ENCODE peak calls at places on chromosomes 4 and X, in eight cellular contexts. T is hepatocyte, U is AG09309, O is progenitor cell of endocrine pancreas, K is GM12865, J is ovary, V is astrocyte of the spinal cord, X is stomach. F is an unnamed sample.

GRCh38 chr4:153418114-153418513 is 48.0 kb upstream of the TMEM131L start:
- DNase-seq in T (no peak), U (no peak), O (no peak), K (no peak), J (no peak), V (no peak), X (no peak), F (no peak)

GRCh38 chr4:1720163-1720983 is 750 bp downstream of the TMEM129 start:
- DNase-seq in T (peak), U (no peak), O (peak), K (peak), J (peak), V (peak), X (peak), F (peak)

GRCh38 chr4:120709986-120710385 is 212.5 kb downstream of the PRDM5 start:
- DNase-seq in T (no peak), U (peak), O (no peak), K (no peak), J (no peak), V (peak), X (no peak), F (no peak)

GRCh38 chr4:176794151-176794550 is 1.4 kb upstream of the VEGFC start:
- DNase-seq in T (no peak), U (peak), O (no peak), K (no peak), J (no peak), V (peak), X (no peak), F (no peak)

GRCh38 chrX:55524487-55524886 is 34.8 kb upstream of the USP51 start:
- DNase-seq in T (no peak), U (no peak), O (no peak), K (no peak), J (no peak), V (no peak), X (no peak), F (no peak)

GRCh38 chr4:8694651-8695151 is 102.1 kb downstream of the CPZ start:
- DNase-seq in T (no peak), U (no peak), O (no peak), K (no peak), J (peak), V (no peak), X (peak), F (no peak)

GRCh38 chr4:38177792-38178665 is 217.8 kb downstream of the PTTG2 start:
- DNase-seq in T (no peak), U (no peak), O (no peak), K (peak), J (peak), V (no peak), X (peak), F (no peak)

GRCh38 chr4:159401791-159402380 is 299.0 kb downstream of the RAPGEF2 start:
- DNase-seq in T (peak), U (peak), O (no peak), K (no peak), J (no peak), V (peak), X (no peak), F (no peak)

GRCh38 chrX:67523932-67524331 is 19.9 kb upstream of the AR start:
- DNase-seq in T (peak), U (no peak), O (no peak), K (no peak), J (no peak), V (no peak), X (no peak), F (no peak)

GRCh38 chr4:56995525-56995924 is 16.8 kb downstream of the POLR2B start:
- DNase-seq in T (peak), U (peak), O (no peak), K (no peak), J (peak), V (peak), X (peak), F (no peak)

GRCh38 chrX:17588303-17588702 is 149.0 kb upstream of the SCML1 start:
- DNase-seq in T (no peak), U (no peak), O (no peak), K (no peak), J (no peak), V (no peak), X (no peak), F (no peak)

GRCh38 chr4:78337216-78337615 is 214.4 kb upstream of the ANXA3 start:
- DNase-seq in T (no peak), U (no peak), O (no peak), K (no peak), J (no peak), V (no peak), X (no peak), F (no peak)

GRCh38 chr4:180913750-180914149 is 1329.5 kb upstream of the TENM3 start:
- DNase-seq in T (no peak), U (peak), O (no peak), K (no peak), J (no peak), V (peak), X (no peak), F (no peak)

GRCh38 chr4:180909279-180909678 is 1333.9 kb upstream of the TENM3 start:
- DNase-seq in T (peak), U (no peak), O (no peak), K (peak), J (no peak), V (no peak), X (no peak), F (no peak)
- TF ChIP-seq CTCF in T (peak), U (peak), O (no peak), K (peak), J (no peak), V (peak), X (no peak), F (peak)

DNA sequence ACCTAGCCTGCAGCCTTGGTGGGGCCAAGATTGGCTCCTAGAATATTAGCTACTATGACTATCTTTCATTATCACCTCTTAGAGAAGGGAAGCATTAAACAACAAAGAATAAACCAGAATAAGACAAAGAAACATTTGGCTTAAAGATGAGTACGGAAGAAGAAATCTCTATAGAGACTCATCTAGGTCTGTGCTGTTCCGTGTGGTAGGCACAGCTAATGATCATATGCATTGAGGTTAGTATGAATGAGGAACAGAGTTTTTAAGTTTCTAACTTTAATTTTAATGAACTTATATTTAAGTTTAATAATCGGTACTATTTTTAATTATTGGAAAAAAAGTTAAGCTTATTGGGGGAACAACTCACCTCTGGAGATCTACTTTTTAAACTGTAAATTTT is 24.6 kb downstream of the ARHGAP24 start:
- DNase-seq in T (no peak), U (no peak), O (no peak), K (no peak), J (no peak), V (no peak), X (no peak), F (no peak)
- TF ChIP-seq CTCF in T (no peak), U (no peak), O (no peak), K (no peak), J (no peak), V (no peak), X (no peak), F (no peak)

DNA sequence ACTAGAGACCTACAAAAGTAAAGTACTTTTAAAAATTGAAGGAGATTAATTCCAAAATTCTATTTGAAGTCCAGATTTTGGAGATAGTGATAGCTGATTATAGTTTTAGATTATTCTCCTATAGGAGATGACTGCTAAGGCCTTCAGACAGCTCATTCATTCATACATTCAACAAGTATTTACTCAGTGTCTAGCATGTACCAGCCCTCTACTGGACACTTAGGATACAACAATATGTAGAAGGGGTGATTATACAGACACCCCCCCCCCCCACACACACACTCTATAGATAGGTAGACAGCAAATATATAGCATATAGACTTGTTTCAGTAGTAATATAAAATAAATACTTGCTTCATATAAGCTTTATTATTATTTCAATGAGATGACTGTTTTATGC is 60.4 kb upstream of the TAF9B start:
- DNase-seq in T (peak), U (no peak), O (no peak), K (peak), J (no peak), V (peak), X (no peak), F (no peak)
- TF ChIP-seq CTCF in T (peak), U (peak), O (peak), K (peak), J (no peak), V (peak), X (no peak), F (peak)

DNA sequence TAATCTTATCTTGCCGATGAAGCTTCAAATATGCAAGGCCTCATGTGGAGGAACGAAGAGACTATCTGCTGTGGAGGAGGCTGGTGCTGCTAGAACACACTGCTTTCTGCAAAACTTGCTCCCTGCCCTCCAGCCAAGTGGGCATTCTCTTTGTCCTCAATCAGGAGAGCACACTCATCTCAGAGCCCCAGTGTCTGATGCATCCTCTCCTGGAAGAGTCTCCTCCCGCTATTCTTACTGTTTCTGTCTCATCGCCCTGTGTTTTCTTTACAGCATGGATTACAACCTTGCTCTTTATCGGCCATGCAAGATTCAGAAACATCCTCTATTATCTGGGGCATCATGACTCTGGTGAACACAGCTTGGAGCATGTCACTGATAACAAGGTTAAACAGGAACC is 68.2 kb upstream of the MTNR1A start:
- DNase-seq in T (no peak), U (no peak), O (no peak), K (no peak), J (no peak), V (no peak), X (no peak), F (no peak)
- TF ChIP-seq CTCF in T (no peak), U (no peak), O (no peak), K (no peak), J (no peak), V (no peak), X (no peak), F (no peak)

DNA sequence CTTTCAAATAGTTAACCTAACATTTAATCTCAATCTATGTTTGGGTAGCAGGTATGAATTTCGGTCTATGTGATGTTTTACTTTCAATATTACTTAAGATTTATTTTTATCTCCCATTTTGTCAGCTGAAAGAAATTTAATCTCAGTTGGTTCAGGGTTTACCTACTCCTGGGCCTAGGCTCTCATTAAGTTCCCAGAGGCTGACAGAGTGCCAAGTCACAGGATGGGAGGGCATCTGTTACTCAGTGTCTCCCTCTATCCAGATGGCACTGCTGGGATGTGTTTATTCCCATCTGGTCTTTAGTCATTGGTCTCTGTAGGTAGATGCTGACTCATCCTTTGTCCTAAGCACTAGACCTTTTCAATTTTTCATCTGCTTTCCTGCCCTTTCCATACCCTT is 129.4 kb upstream of the ARSJ start:
- DNase-seq in T (no peak), U (no peak), O (no peak), K (peak), J (no peak), V (peak), X (no peak), F (peak)
- TF ChIP-seq CTCF in T (no peak), U (no peak), O (no peak), K (no peak), J (no peak), V (peak), X (no peak), F (no peak)

DNA sequence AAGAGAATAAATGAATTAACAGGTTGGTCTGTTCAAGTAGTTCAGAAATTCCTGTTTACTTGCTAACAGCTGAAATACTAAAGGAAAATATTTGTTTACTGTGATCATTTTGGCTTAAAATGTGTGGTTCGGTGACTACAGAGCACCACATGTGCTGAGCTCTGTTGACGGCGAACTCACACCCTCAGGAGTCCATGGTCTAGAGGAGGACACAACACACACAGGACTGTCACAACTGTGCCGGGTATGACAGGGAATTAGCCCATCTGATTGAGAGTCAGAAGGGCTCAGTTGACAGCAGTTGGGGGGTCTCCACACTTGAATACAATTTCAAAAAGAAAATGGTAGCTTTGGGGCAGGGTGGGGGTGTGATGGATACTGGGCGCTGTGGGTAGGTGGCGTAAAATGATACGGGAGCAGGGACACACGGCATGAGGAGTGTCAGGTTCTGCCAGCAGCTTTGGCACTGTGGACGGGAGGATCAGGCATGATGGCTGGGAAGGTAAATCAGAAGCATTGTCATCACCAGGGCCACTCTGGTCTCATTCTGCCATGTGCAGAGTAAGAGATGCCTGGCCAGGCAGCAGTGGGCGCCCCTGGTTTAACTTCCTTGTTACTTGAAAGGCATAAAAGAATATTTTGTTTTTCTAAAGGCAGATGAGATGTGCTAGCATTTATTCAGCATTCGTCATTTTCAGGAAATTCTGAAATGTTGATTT is 33.3 kb downstream of the CLDN22 start:
- DNase-seq in T (no peak), U (no peak), O (no peak), K (no peak), J (no peak), V (no peak), X (no peak), F (no peak)
- TF ChIP-seq CTCF in T (no peak), U (no peak), O (no peak), K (no peak), J (no peak), V (no peak), X (no peak), F (no peak)

DNA sequence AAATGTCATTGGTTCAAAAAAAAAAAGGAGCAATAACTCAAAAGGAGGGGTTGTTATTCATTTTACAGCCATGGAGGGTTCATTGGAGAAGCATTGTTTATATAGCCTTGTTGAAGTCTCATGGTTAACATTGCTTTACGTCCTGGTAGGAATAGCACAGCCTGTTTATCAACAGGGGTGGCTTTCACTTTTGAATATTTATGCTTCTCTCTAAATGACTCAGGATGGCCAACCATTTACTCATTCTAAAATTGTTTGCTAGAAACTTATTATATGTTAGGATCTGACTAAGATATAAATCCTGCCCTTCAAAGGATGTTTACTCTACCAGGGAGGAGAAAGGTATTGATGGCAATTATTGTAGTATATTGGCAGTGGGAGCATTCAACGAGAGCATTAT is 534.1 kb upstream of the GALNTL6 start:
- DNase-seq in T (no peak), U (no peak), O (no peak), K (peak), J (no peak), V (no peak), X (no peak), F (no peak)
- TF ChIP-seq CTCF in T (no peak), U (no peak), O (no peak), K (no peak), J (no peak), V (no peak), X (no peak), F (no peak)

GRCh38 chr4:82998898-82999297 is 11.7 kb downstream of the LIN54 start:
- DNase-seq in T (no peak), U (no peak), O (no peak), K (no peak), J (no peak), V (no peak), X (no peak), F (no peak)
- TF ChIP-seq CTCF in T (no peak), U (no peak), O (no peak), K (no peak), J (no peak), V (no peak), X (no peak), F (no peak)

GRCh38 chrX:121581885-121582284 is 534.5 kb downstream of the GLUD2 start:
- DNase-seq in T (no peak), U (no peak), O (no peak), K (no peak), J (no peak), V (no peak), X (no peak), F (no peak)

GRCh38 chrX:121579016-121579760 is 531.8 kb downstream of the GLUD2 start:
- DNase-seq in T (peak), U (no peak), O (no peak), K (peak), J (no peak), V (peak), X (no peak), F (no peak)
- TF ChIP-seq CTCF in T (peak), U (peak), O (peak), K (peak), J (no peak), V (peak), X (no peak), F (peak)

DNA sequence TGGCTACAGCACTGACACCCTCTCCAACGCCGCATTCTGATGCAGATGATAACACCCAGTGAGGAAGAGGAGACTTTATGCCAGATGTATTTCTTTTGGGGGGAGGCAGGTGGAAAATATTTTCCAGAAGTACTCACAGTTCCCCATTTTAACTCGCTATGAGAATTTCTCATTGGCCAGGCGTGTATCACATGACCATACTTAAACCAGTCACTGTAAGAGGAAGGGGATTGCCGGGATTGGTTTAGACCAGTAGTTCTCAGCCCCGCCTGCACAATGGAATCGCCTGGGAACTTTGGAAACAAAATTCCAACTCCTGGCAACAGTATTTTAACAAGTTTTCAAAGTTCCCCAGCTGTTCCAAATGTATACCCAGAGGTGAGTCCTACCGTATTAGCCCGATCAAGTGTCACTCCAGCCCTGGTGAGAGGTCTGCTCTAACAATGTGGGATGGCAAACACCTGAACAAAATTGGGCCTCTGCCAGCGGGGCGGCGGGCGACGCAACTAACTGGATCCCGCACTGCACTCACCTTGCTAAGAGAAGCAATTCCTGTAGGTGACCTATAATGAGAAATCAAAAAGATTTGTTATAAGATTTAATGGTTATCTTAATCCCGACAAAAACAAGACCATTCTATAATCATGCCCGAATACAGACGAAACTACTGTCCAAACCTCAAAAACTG is 2.9 kb upstream of the MSL3 start:
- DNase-seq in T (no peak), U (no peak), O (no peak), K (no peak), J (no peak), V (no peak), X (no peak), F (no peak)
- TF ChIP-seq CTCF in T (no peak), U (no peak), O (no peak), K (no peak), J (no peak), V (no peak), X (no peak), F (no peak)

F was measured in glutamatergic neuron.